ENCODE peak calls at places on chromosomes 2 and 18, in six cellular contexts. H is GM23338, O is PC-3, X is hepatocyte, J is GM23248, Y is SK-N-SH. F is an unnamed sample.

GRCh38 chr2:212392048-212392447 is 146.6 kb downstream of the ERBB4 start:
- DNase-seq in Y (no peak), H (no peak), O (peak), J (peak), X (no peak), F (no peak)

GRCh38 chr18:46814394-46814793 is 57.5 kb upstream of the ST8SIA5 start:
- DNase-seq in H (no peak), X (no peak), J (no peak), O (no peak), Y (no peak), F (peak)

GRCh38 chr2:204533629-204534370 is 11.5 kb upstream of the PARD3B start:
- DNase-seq in X (no peak), H (no peak), J (peak), O (peak), Y (no peak), F (no peak)

GRCh38 chr2:3246928-3247714 is 130.5 kb downstream of the EIPR1 start:
- DNase-seq in H (no peak), O (no peak), X (peak), Y (no peak), J (no peak), F (no peak)

GRCh38 chr2:222703866-222704265 is 32.4 kb downstream of the MOGAT1 start:
- DNase-seq in O (peak), J (peak), Y (no peak), X (no peak), H (no peak), F (no peak)

GRCh38 chr2:37784071-37784758 is 112.8 kb upstream of the CDC42EP3 start:
- DNase-seq in O (no peak), H (no peak), J (no peak), X (no peak), Y (peak), F (no peak)

GRCh38 chr2:42079737-42080287 is 32.0 kb downstream of the PKDCC start:
- DNase-seq in X (no peak), Y (no peak), J (no peak), H (no peak), O (no peak), F (no peak)

GRCh38 chr2:168751104-168751768 is 51.2 kb upstream of the NOSTRIN start:
- DNase-seq in J (no peak), O (no peak), X (no peak), H (no peak), Y (no peak), F (no peak)

GRCh38 chr2:14137643-14138042 is 494.9 kb upstream of the LRATD1 start:
- DNase-seq in X (peak), H (peak), O (peak), J (no peak), Y (no peak), F (peak)

GRCh38 chr2:24579053-24579803 is 88.2 kb downstream of the NCOA1 start:
- DNase-seq in Y (no peak), O (no peak), X (no peak), H (peak), J (peak), F (no peak)

GRCh38 chr2:161992526-161992925 is 81.5 kb downstream of the DPP4 start:
- DNase-seq in Y (no peak), J (no peak), O (no peak), H (no peak), X (no peak), F (no peak)

GRCh38 chr2:196131949-196132925 is 39.1 kb downstream of the STK17B start:
- DNase-seq in Y (no peak), H (peak), J (peak), O (no peak), X (no peak), F (peak)

GRCh38 chr18:12774982-12775381 is 72.1 kb downstream of the PSMG2 start:
- DNase-seq in J (no peak), X (no peak), H (no peak), O (no peak), Y (no peak), F (no peak)

GRCh38 chr2:104790100-104790811 is 63.7 kb upstream of the POU3F3 start:
- DNase-seq in H (peak), O (no peak), J (peak), X (peak), Y (no peak), F (peak)

GRCh38 chr2:14804912-14805311 is 172.4 kb downstream of the LRATD1 start:
- DNase-seq in H (no peak), X (no peak), O (peak), Y (no peak), J (no peak), F (no peak)

GRCh38 chr2:65292461-65293127 is 65.0 kb downstream of the ACTR2 start:
- DNase-seq in J (no peak), X (no peak), O (no peak), H (peak), Y (no peak), F (no peak)

GRCh38 chr2:210440206-210440605 is 36.4 kb downstream of the LANCL1 start:
- DNase-seq in Y (no peak), H (no peak), X (no peak), O (no peak), J (no peak), F (no peak)

GRCh38 chr18:14026199-14026598 is 106.0 kb downstream of the ZNF519 start:
- DNase-seq in J (peak), Y (no peak), X (no peak), O (no peak), H (peak), F (no peak)

GRCh38 chr2:242010567-242011513 is 141.3 kb downstream of the RTP5 start:
- DNase-seq in Y (peak), O (no peak), X (no peak), H (no peak), J (peak), F (no peak)

GRCh38 chr2:69992310-69993047 is 31.0 kb upstream of the ASPRV1 start:
- DNase-seq in Y (no peak), H (no peak), O (no peak), X (no peak), J (no peak), F (no peak)

GRCh38 chr2:24827321-24828261 is 34.4 kb downstream of the CENPO start:
- DNase-seq in H (peak), O (peak), X (peak), Y (peak), J (peak), F (peak)

DNA sequence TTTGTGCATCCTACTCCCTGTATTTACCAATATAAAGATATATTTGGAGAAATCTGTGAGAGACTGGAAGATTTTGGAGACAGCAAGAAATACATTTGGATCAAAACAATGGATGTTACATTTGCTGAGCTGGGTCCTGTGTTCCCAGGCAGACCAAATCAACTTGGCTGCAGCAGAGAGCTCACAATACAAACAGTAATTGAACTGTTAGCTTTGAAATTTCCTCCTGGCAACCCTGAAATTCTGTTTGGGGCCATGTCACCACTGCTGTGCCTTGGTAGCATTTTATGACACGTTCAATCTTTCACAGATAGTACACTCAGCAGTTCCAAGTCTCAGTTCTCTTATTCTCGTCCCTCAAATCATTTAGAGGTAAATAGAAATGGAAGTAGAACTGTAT is 277.2 kb upstream of the MC4R start:
- DNase-seq in J (no peak), H (no peak), Y (no peak), O (no peak), X (no peak), F (no peak)
- TF ChIP-seq EZH2phosphoT487 in J (no peak), H (no peak), Y (no peak), O (no peak), X (no peak), F (no peak)

DNA sequence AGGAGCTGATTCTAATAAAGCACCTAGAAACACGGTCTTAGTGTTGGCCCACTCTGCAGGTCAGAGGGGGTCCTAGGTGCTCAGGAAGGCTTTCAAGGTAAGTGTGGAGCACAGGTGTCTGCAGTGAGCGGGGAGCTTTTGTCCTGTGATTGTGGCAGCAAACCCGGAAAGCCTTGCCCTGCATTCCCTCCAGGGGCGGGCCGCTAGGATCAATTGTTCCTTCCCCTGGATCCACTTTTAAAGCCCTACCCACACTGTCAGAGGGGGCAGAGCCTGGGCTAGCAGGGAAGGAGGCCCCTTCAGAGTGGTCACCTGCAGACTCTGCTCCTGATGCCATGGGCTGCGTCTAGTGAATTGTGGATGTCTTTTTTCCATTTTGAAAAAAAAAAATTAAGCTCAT is 176.0 kb downstream of the CTIF start:
- DNase-seq in H (peak), Y (no peak), O (no peak), X (peak), J (no peak), F (peak)
- TF ChIP-seq EZH2phosphoT487 in H (no peak), Y (no peak), O (no peak), X (no peak), J (no peak), F (no peak)

GRCh38 chr2:117686699-117687098 is 127.8 kb upstream of the DDX18 start:
- DNase-seq in Y (no peak), H (no peak), O (no peak), X (no peak), J (no peak), F (no peak)
- TF ChIP-seq EZH2phosphoT487 in Y (no peak), H (no peak), O (no peak), X (no peak), J (no peak), F (no peak)

GRCh38 chr18:40159141-40160017 is 1795.7 kb upstream of the PIK3C3 start:
- DNase-seq in H (peak), X (peak), O (peak), Y (peak), J (peak), F (peak)
- TF ChIP-seq EZH2phosphoT487 in H (no peak), X (no peak), O (no peak), Y (no peak), J (no peak), F (no peak)

DNA sequence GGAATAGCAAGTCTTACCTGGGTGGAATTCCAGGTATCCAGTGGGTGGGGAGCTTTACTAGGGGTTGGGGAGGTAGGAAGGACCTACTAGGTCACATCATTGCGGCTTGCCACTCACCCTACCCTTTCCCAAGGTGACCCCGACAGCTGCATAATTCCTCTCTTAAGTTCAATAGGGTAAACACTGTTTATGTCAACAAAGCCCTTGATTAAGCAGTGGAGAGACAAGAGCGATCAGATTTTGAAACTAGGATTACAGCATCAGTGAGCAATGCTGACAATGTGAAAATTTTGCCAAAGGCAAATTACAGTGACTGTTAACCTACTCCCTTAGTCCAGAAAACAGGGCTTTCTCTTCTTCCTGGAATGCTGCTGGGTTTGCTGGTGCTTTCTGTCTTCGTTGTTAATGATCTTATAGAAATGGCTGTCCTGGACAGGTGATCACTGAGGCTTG is 14.5 kb downstream of the SLC19A3 start:
- DNase-seq in Y (no peak), J (peak), X (peak), O (peak), H (peak), F (no peak)
- TF ChIP-seq EZH2phosphoT487 in Y (no peak), J (no peak), X (no peak), O (no peak), H (no peak), F (no peak)

GRCh38 chr2:237345891-237346640 is 67.9 kb downstream of the COL6A3 start:
- DNase-seq in O (peak), H (no peak), J (peak), X (no peak), Y (no peak), F (no peak)

GRCh38 chr2:237344972-237345870 is 68.7 kb downstream of the COL6A3 start:
- DNase-seq in X (no peak), H (no peak), O (no peak), J (no peak), Y (no peak), F (no peak)

GRCh38 chr2:237341872-237342271 is 72.1 kb downstream of the COL6A3 start:
- DNase-seq in Y (no peak), X (peak), J (peak), O (no peak), H (no peak), F (no peak)

GRCh38 chr2:237348281-237348865 is 65.6 kb downstream of the COL6A3 start:
- DNase-seq in Y (no peak), X (no peak), J (no peak), O (no peak), H (no peak), F (no peak)

GRCh38 chr2:237343993-237344392 is 70.0 kb downstream of the COL6A3 start:
- DNase-seq in X (no peak), H (no peak), O (no peak), Y (no peak), J (no peak), F (no peak)
- TF ChIP-seq EZH2phosphoT487 in X (no peak), H (no peak), O (no peak), Y (no peak), J (no peak), F (no peak)

DNA sequence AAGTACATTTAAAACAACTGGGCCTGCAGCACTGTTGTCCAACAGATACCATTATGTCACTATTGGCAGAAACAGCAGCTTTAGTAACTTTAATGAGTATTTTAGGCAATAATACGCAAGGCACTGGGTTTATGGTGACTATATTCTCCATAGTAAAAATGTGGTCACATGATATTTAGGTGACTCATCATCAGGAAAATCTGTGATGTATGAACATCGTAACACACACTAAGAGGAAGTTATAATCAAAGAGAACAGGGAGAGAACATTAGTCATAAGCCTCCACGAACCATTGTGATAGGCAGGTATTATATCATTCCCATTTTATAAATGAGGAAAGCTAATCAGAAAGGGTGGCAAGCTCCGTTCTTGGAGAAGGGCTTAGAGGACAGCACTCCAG is 36.9 kb downstream of the RAPH1 start:
- DNase-seq in O (peak), Y (no peak), H (no peak), J (peak), X (peak), F (no peak)
- TF ChIP-seq EZH2phosphoT487 in O (no peak), Y (no peak), H (no peak), J (no peak), X (no peak), F (no peak)

GRCh38 chr18:37637451-37637850 is 71.9 kb upstream of the CELF4 start:
- DNase-seq in Y (no peak), J (no peak), O (no peak), X (no peak), H (no peak), F (no peak)
- TF ChIP-seq EZH2phosphoT487 in Y (no peak), J (no peak), O (no peak), X (no peak), H (no peak), F (no peak)

GRCh38 chr2:234958311-234958710 is 6.5 kb downstream of the SH3BP4 start:
- DNase-seq in Y (no peak), H (no peak), J (no peak), X (no peak), O (no peak), F (no peak)

GRCh38 chr2:234955971-234956509 is 4.2 kb downstream of the SH3BP4 start:
- DNase-seq in J (no peak), X (no peak), O (no peak), H (peak), Y (no peak), F (no peak)

GRCh38 chr2:234960091-234961088 is 8.6 kb downstream of the SH3BP4 start:
- DNase-seq in J (peak), H (peak), Y (no peak), X (no peak), O (no peak), F (peak)

GRCh38 chr2:234957533-234958135 is 5.8 kb downstream of the SH3BP4 start:
- DNase-seq in J (peak), Y (no peak), H (no peak), O (peak), X (no peak), F (no peak)

GRCh38 chr2:234958746-234959395 is 7.1 kb downstream of the SH3BP4 start:
- DNase-seq in O (no peak), J (no peak), Y (no peak), H (no peak), X (no peak), F (no peak)
- TF ChIP-seq EZH2phosphoT487 in O (no peak), J (no peak), Y (no peak), H (no peak), X (no peak), F (no peak)